ENCODE peak calls at places on chromosomes 3 and 15, in seven cellular contexts. I is germinal center, D is GM23338, Y is putamen, T is T1000, S is fibroblast of the aortic adventitia, G is NCI-H1417. N is an unnamed sample.

GRCh38 chr3:125179528-125180240 is 32.9 kb downstream of the SLC12A8 start:
- DNase-seq in I (no peak), S (no peak), Y (no peak), G (no peak), T (no peak), D (no peak), N (no peak)

GRCh38 chr15:39172380-39173281 is 408.2 kb upstream of the THBS1 start:
- DNase-seq in I (no peak), G (no peak), D (no peak), T (peak), Y (no peak), S (no peak), N (peak)

GRCh38 chr15:63291507-63291906 is 14.1 kb downstream of the APH1B start:
- DNase-seq in Y (no peak), I (no peak), T (no peak), D (no peak), S (peak), G (no peak), N (no peak)

GRCh38 chr3:131396170-131396569 is 14.6 kb downstream of the NUDT16 start:
- DNase-seq in D (no peak), I (no peak), T (no peak), G (no peak), S (peak), Y (no peak), N (no peak)

GRCh38 chr3:53252105-53252946 is 3.5 kb downstream of the TKT start:
- DNase-seq in D (peak), S (no peak), G (no peak), I (peak), T (no peak), Y (no peak), N (no peak)

GRCh38 chr3:143443851-143444331 is 324.3 kb downstream of the CHST2 start:
- DNase-seq in D (no peak), T (peak), S (peak), Y (peak), I (no peak), G (no peak), N (no peak)

GRCh38 chr3:109772520-109772919 is 435.2 kb upstream of the DPPA4 start:
- DNase-seq in S (peak), Y (no peak), G (no peak), I (no peak), T (no peak), D (no peak), N (no peak)

GRCh38 chr3:44146073-44146472 is 95.6 kb upstream of the TOPAZ1 start:
- DNase-seq in D (no peak), G (no peak), Y (no peak), S (no peak), I (no peak), T (no peak), N (no peak)

GRCh38 chr15:63362196-63362595 is 19.4 kb downstream of the CA12 start:
- DNase-seq in I (no peak), Y (no peak), S (peak), D (no peak), T (no peak), G (no peak), N (no peak)

GRCh38 chr15:81184188-81184587 is 12.5 kb upstream of the IL16 start:
- DNase-seq in G (no peak), T (no peak), D (no peak), Y (no peak), S (no peak), I (no peak), N (no peak)

GRCh38 chr15:43150171-43150929 is 17.0 kb downstream of the TMEM62 start:
- DNase-seq in T (peak), I (no peak), Y (no peak), G (no peak), S (peak), D (peak), N (no peak)

GRCh38 chr15:75904241-75904631 is 558 bp downstream of the FBXO22 start:
- DNase-seq in T (no peak), D (peak), I (peak), Y (peak), G (peak), S (peak), N (peak)

GRCh38 chr3:9715764-9716437 is 12.3 kb downstream of the CPNE9 start:
- DNase-seq in T (peak), S (peak), I (no peak), G (no peak), Y (peak), D (peak), N (peak)

N was measured in neural progenitor cell.